ENCODE peak calls at places on chromosomes 3 and 15, in eight cellular contexts. One of them, this sample, is unnamed.

GRCh38 chr3:130758624-130759023 is 12.0 kb upstream of the PIK3R4 start:
- DNase-seq in Panc1: no peak
- DNase-seq in stomach: no peak
- DNase-seq in HepG2: no peak
- DNase-seq in spleen: no peak
- DNase-seq in GM23338: no peak
- DNase-seq in sigmoid colon: no peak
- DNase-seq in breast epithelium: no peak
- DNase-seq in this sample: no peak

GRCh38 chr15:29379647-29380046 is 110.0 kb upstream of the NSMCE3 start:
- DNase-seq in spleen: no peak
- DNase-seq in HepG2: no peak
- DNase-seq in GM23338: no peak
- DNase-seq in Panc1: no peak
- DNase-seq in stomach: no peak
- DNase-seq in sigmoid colon: no peak
- DNase-seq in breast epithelium: no peak
- DNase-seq in this sample: no peak

GRCh38 chr3:139870000-139870675 is 64.8 kb upstream of the CLSTN2 start:
- DNase-seq in stomach: no peak
- DNase-seq in spleen: no peak
- DNase-seq in Panc1: no peak
- DNase-seq in GM23338: no peak
- DNase-seq in HepG2: no peak
- DNase-seq in breast epithelium: no peak
- DNase-seq in sigmoid colon: no peak
- DNase-seq in this sample: no peak

GRCh38 chr3:38711321-38711720 is 61.8 kb upstream of the SCN5A start:
- DNase-seq in breast epithelium: no peak
- DNase-seq in Panc1: no peak
- DNase-seq in spleen: no peak
- DNase-seq in sigmoid colon: no peak
- DNase-seq in HepG2: no peak
- DNase-seq in stomach: no peak
- DNase-seq in GM23338: no peak
- DNase-seq in this sample: peak

GRCh38 chr3:167318996-167319615 is 61.0 kb downstream of the ZBBX start:
- DNase-seq in HepG2: no peak
- DNase-seq in spleen: no peak
- DNase-seq in sigmoid colon: no peak
- DNase-seq in Panc1: no peak
- DNase-seq in breast epithelium: no peak
- DNase-seq in GM23338: no peak
- DNase-seq in stomach: no peak
- DNase-seq in this sample: no peak

GRCh38 chr3:181752202-181752671 is 40.5 kb downstream of the SOX2 start:
- DNase-seq in spleen: no peak
- DNase-seq in sigmoid colon: no peak
- DNase-seq in Panc1: no peak
- DNase-seq in stomach: no peak
- DNase-seq in HepG2: no peak
- DNase-seq in GM23338: no peak
- DNase-seq in breast epithelium: no peak
- DNase-seq in this sample: no peak

GRCh38 chr3:79111375-79112052 is 656.3 kb downstream of the ROBO1 start:
- DNase-seq in stomach: no peak
- DNase-seq in breast epithelium: no peak
- DNase-seq in spleen: no peak
- DNase-seq in sigmoid colon: no peak
- DNase-seq in GM23338: no peak
- DNase-seq in HepG2: no peak
- DNase-seq in Panc1: no peak
- DNase-seq in this sample: no peak

GRCh38 chr15:34804113-34804512 is 8.8 kb upstream of the ACTC1 start:
- DNase-seq in Panc1: no peak
- DNase-seq in breast epithelium: no peak
- DNase-seq in sigmoid colon: no peak
- DNase-seq in GM23338: no peak
- DNase-seq in HepG2: no peak
- DNase-seq in spleen: no peak
- DNase-seq in stomach: no peak
- DNase-seq in this sample: no peak

GRCh38 chr3:57098418-57099310 is 38.2 kb downstream of the SPATA12 start:
- DNase-seq in breast epithelium: no peak
- DNase-seq in spleen: no peak
- DNase-seq in GM23338: no peak
- DNase-seq in sigmoid colon: no peak
- DNase-seq in HepG2: no peak
- DNase-seq in stomach: no peak
- DNase-seq in Panc1: no peak
- DNase-seq in this sample: no peak

GRCh38 chr3:138441742-138442141 is 7.3 kb downstream of the ESYT3 start:
- DNase-seq in Panc1: no peak
- DNase-seq in HepG2: no peak
- DNase-seq in GM23338: no peak
- DNase-seq in spleen: no peak
- DNase-seq in breast epithelium: no peak
- DNase-seq in sigmoid colon: no peak
- DNase-seq in stomach: no peak
- DNase-seq in this sample: no peak

GRCh38 chr3:55330355-55330754 is 156.8 kb downstream of the WNT5A start:
- DNase-seq in spleen: no peak
- DNase-seq in breast epithelium: peak
- DNase-seq in sigmoid colon: no peak
- DNase-seq in Panc1: peak
- DNase-seq in GM23338: no peak
- DNase-seq in stomach: no peak
- DNase-seq in HepG2: no peak
- DNase-seq in this sample: no peak

GRCh38 chr15:73454096-73454495 is 11.1 kb downstream of the REC114 start:
- DNase-seq in GM23338: no peak
- DNase-seq in HepG2: no peak
- DNase-seq in stomach: no peak
- DNase-seq in spleen: no peak
- DNase-seq in sigmoid colon: no peak
- DNase-seq in breast epithelium: no peak
- DNase-seq in Panc1: no peak
- DNase-seq in this sample: no peak

GRCh38 chr3:106121491-106122289 is 252.9 kb upstream of the CBLB start:
- DNase-seq in GM23338: no peak
- DNase-seq in HepG2: no peak
- DNase-seq in spleen: no peak
- DNase-seq in breast epithelium: no peak
- DNase-seq in stomach: no peak
- DNase-seq in Panc1: no peak
- DNase-seq in sigmoid colon: no peak
- DNase-seq in this sample: no peak

GRCh38 chr3:120446891-120447668 is 3.7 kb downstream of the FSTL1 start:
- DNase-seq in spleen: no peak
- DNase-seq in breast epithelium: no peak
- DNase-seq in HepG2: no peak
- DNase-seq in sigmoid colon: no peak
- DNase-seq in Panc1: no peak
- DNase-seq in GM23338: no peak
- DNase-seq in stomach: no peak
- DNase-seq in this sample: no peak

GRCh38 chr3:120450261-120450913 is 405 bp downstream of the FSTL1 start:
- DNase-seq in GM23338: peak
- DNase-seq in HepG2: no peak
- DNase-seq in Panc1: no peak
- DNase-seq in sigmoid colon: peak
- DNase-seq in stomach: peak
- DNase-seq in breast epithelium: no peak
- DNase-seq in spleen: peak
- DNase-seq in this sample: peak

GRCh38 chr3:120449701-120450216 is 1.0 kb downstream of the FSTL1 start:
- DNase-seq in GM23338: no peak
- DNase-seq in sigmoid colon: peak
- DNase-seq in breast epithelium: no peak
- DNase-seq in Panc1: no peak
- DNase-seq in stomach: no peak
- DNase-seq in HepG2: no peak
- DNase-seq in spleen: no peak
- DNase-seq in this sample: no peak

GRCh38 chr3:120450914-120451669 is at the start of gene FSTL1:
- DNase-seq in stomach: no peak
- DNase-seq in breast epithelium: peak
- DNase-seq in sigmoid colon: peak
- DNase-seq in HepG2: no peak
- DNase-seq in Panc1: no peak
- DNase-seq in GM23338: peak
- DNase-seq in spleen: peak
- DNase-seq in this sample: peak

DNA sequence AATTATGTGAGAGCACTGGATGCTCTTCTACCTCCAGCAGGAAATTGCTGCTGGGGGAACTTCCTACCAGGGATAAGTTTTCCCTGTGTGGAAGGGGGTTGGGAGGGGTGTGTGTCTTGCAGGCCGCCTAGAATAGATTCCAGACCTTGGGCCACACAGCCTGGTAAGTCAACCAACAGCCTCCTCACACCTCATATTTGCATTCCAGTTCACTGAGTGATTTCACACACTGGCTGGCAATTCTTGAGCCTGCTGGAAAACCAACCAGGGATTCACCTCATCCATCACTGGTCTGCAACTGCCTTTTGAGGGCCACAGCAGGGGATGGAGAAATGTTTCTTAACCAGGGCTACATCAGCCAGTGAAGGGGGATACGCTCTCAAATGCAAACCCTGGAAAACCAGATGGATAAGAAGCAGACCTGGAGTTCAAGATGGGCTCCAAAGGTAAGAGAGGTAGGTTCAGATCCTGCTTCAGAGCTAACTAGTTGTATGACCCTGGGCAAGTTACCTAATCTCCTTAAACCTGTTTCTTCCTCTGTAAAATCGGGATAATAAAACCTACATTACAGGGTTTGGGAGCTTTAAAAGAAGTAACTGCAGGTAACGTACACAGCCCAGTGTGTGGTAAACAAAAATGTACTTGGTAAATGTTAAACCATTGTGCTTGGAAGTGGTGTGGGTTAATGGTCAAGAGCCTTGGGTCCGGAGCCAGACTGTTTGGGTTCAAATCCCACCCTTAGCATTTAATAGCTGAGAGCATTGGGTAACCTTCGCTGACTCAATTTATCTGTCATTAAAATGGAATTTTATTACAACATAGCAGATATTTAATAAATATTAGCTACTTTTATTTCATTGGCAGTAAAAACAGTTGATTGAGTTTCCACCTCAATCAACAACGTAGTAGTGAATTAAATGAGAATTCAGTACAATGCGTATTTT is 1.8 kb downstream of the FSTL1 start:
- DNase-seq in GM23338: peak
- DNase-seq in sigmoid colon: no peak
- DNase-seq in Panc1: no peak
- DNase-seq in HepG2: no peak
- DNase-seq in stomach: no peak
- DNase-seq in spleen: no peak
- DNase-seq in breast epithelium: no peak
- DNase-seq in this sample: peak
- H3K27ac ChIP-seq in GM23338: no peak
- H3K27ac ChIP-seq in sigmoid colon: peak
- H3K27ac ChIP-seq in Panc1: no peak
- H3K27ac ChIP-seq in HepG2: no peak
- H3K27ac ChIP-seq in stomach: peak
- H3K27ac ChIP-seq in spleen: peak
- H3K27ac ChIP-seq in breast epithelium: peak
- H3K27ac ChIP-seq in this sample: peak

DNA sequence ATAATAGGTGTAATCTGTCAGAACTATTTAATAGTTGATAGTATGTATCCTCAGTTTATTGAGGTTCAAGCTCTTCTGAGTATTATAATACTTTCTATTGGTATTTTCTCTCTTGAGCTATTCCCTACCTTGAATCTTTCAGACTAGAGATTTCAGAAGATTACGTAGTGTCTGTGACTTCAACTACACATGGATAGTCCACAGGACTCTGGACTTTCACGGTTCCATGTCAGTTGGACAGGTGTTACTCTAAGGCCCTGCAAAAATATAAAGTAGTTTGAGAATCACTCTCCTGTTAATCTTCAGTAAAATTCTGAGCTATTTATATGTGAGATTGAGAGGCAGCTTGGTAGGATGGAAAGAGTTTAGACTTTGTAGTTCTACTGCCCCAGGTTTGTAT is 353.5 kb upstream of the TPRG1 start:
- DNase-seq in stomach: no peak
- DNase-seq in sigmoid colon: no peak
- DNase-seq in breast epithelium: no peak
- DNase-seq in spleen: no peak
- DNase-seq in Panc1: no peak
- DNase-seq in GM23338: no peak
- DNase-seq in HepG2: no peak
- DNase-seq in this sample: no peak
- H3K4me3 ChIP-seq in stomach: no peak
- H3K4me3 ChIP-seq in sigmoid colon: no peak
- H3K4me3 ChIP-seq in breast epithelium: no peak
- H3K4me3 ChIP-seq in spleen: no peak
- H3K4me3 ChIP-seq in Panc1: no peak
- H3K4me3 ChIP-seq in GM23338: no peak
- H3K4me3 ChIP-seq in HepG2: no peak
- H3K4me3 ChIP-seq in this sample: no peak

GRCh38 chr15:40090774-40091455 is 17.8 kb downstream of the BMF start:
- DNase-seq in Panc1: no peak
- DNase-seq in breast epithelium: no peak
- DNase-seq in GM23338: no peak
- DNase-seq in HepG2: no peak
- DNase-seq in sigmoid colon: no peak
- DNase-seq in spleen: peak
- DNase-seq in stomach: no peak
- DNase-seq in this sample: no peak

GRCh38 chr15:40094156-40094555 is 14.5 kb downstream of the BMF start:
- DNase-seq in breast epithelium: no peak
- DNase-seq in Panc1: no peak
- DNase-seq in sigmoid colon: no peak
- DNase-seq in spleen: peak
- DNase-seq in HepG2: no peak
- DNase-seq in GM23338: no peak
- DNase-seq in stomach: no peak
- DNase-seq in this sample: no peak

GRCh38 chr15:40093224-40093842 is 15.3 kb downstream of the BMF start:
- DNase-seq in breast epithelium: no peak
- DNase-seq in GM23338: peak
- DNase-seq in HepG2: no peak
- DNase-seq in sigmoid colon: peak
- DNase-seq in spleen: no peak
- DNase-seq in stomach: no peak
- DNase-seq in Panc1: no peak
- DNase-seq in this sample: no peak

GRCh38 chr15:40092416-40093223 is 16.1 kb downstream of the BMF start:
- DNase-seq in GM23338: no peak
- DNase-seq in breast epithelium: no peak
- DNase-seq in spleen: peak
- DNase-seq in sigmoid colon: peak
- DNase-seq in HepG2: peak
- DNase-seq in stomach: no peak
- DNase-seq in Panc1: no peak
- DNase-seq in this sample: peak

GRCh38 chr15:40091861-40092415 is 16.7 kb downstream of the BMF start:
- DNase-seq in GM23338: peak
- DNase-seq in stomach: no peak
- DNase-seq in spleen: no peak
- DNase-seq in HepG2: no peak
- DNase-seq in sigmoid colon: no peak
- DNase-seq in Panc1: no peak
- DNase-seq in breast epithelium: peak
- DNase-seq in this sample: no peak
- TF ChIP-seq POLR2AphosphoS5 in GM23338: no peak
- TF ChIP-seq POLR2AphosphoS5 in stomach: no peak
- TF ChIP-seq POLR2AphosphoS5 in spleen: no peak
- TF ChIP-seq POLR2AphosphoS5 in HepG2: no peak
- TF ChIP-seq POLR2AphosphoS5 in sigmoid colon: no peak
- TF ChIP-seq POLR2AphosphoS5 in Panc1: no peak
- TF ChIP-seq POLR2AphosphoS5 in breast epithelium: no peak
- TF ChIP-seq POLR2AphosphoS5 in this sample: no peak

GRCh38 chr3:123137001-123137400 is 64.7 kb upstream of the SEC22A start:
- DNase-seq in HepG2: no peak
- DNase-seq in spleen: no peak
- DNase-seq in breast epithelium: no peak
- DNase-seq in GM23338: no peak
- DNase-seq in stomach: no peak
- DNase-seq in Panc1: no peak
- DNase-seq in sigmoid colon: no peak
- DNase-seq in this sample: no peak
- H3K27ac ChIP-seq in HepG2: no peak
- H3K27ac ChIP-seq in spleen: no peak
- H3K27ac ChIP-seq in breast epithelium: no peak
- H3K27ac ChIP-seq in GM23338: no peak
- H3K27ac ChIP-seq in stomach: no peak
- H3K27ac ChIP-seq in Panc1: no peak
- H3K27ac ChIP-seq in sigmoid colon: no peak
- H3K27ac ChIP-seq in this sample: no peak

This sample was measured in vagina.